ENCODE peak calls at places on chromosomes 12 and 14, in four cellular contexts. F is WTC11, H is HepG2, K is K562. Q is an unnamed sample.

GRCh38 chr12:111197545-111197944 is 171.3 kb downstream of the PHETA1 start:
- DNase-seq in F (no peak), K (peak), H (no peak), Q (peak)

GRCh38 chr14:90717916-90718315 is 98.3 kb downstream of the TTC7B start:
- DNase-seq in K (no peak), H (no peak), F (no peak), Q (no peak)

GRCh38 chr12:105102673-105103072 is 4.9 kb upstream of the WASHC4 start:
- DNase-seq in F (no peak), K (no peak), H (no peak), Q (no peak)

GRCh38 chr14:32075636-32076277 is 1.3 kb upstream of the ARHGAP5 start:
- DNase-seq in F (peak), H (peak), K (no peak), Q (peak)

GRCh38 chr12:88251798-88252197 is 109.7 kb downstream of the TMTC3 start:
- DNase-seq in K (no peak), H (no peak), F (no peak), Q (no peak)

GRCh38 chr14:57898837-57899572 is 33.1 kb upstream of the SLC35F4 start:
- DNase-seq in F (no peak), H (no peak), K (no peak), Q (no peak)

GRCh38 chr14:103404032-103404918 is 19.1 kb downstream of the MARK3 start:
- DNase-seq in K (no peak), F (no peak), H (no peak), Q (no peak)

GRCh38 chr12:71958993-71959588 is 20.4 kb downstream of the TPH2 start:
- DNase-seq in K (no peak), F (no peak), H (no peak), Q (no peak)

GRCh38 chr12:98470469-98471082 is 44.8 kb upstream of the TMPO start:
- DNase-seq in K (no peak), F (no peak), H (no peak), Q (no peak)

GRCh38 chr12:47886471-47887240 is 18.1 kb downstream of the VDR start:
- DNase-seq in K (no peak), F (no peak), H (no peak), Q (no peak)

GRCh38 chr14:104063998-104064397 is 21.5 kb upstream of the ASPG start:
- DNase-seq in F (no peak), K (no peak), H (no peak), Q (no peak)

GRCh38 chr12:11807453-11807852 is 158.0 kb downstream of the ETV6 start:
- DNase-seq in H (no peak), F (no peak), K (no peak), Q (no peak)

GRCh38 chr12:1398673-1399072 is 195.7 kb downstream of the FBXL14 start:
- DNase-seq in F (no peak), H (no peak), K (no peak), Q (no peak)

GRCh38 chr12:131856366-131857097 is 28.3 kb downstream of the MMP17 start:
- DNase-seq in H (no peak), F (no peak), K (no peak), Q (no peak)

GRCh38 chr14:53851394-53852056 is 105.1 kb downstream of the BMP4 start:
- DNase-seq in K (no peak), F (no peak), H (peak), Q (no peak)

GRCh38 chr12:77995436-77996167 is 164.9 kb downstream of the NAV3 start:
- DNase-seq in F (no peak), K (no peak), H (no peak), Q (no peak)

GRCh38 chr12:109567296-109567695 is 6.0 kb downstream of the MMAB start:
- DNase-seq in K (no peak), F (no peak), H (no peak), Q (no peak)

GRCh38 chr12:110883251-110883650 is 36.5 kb downstream of the CCDC63 start:
- DNase-seq in H (no peak), K (no peak), F (no peak), Q (no peak)

GRCh38 chr12:34249271-34249670 is 227.0 kb downstream of the ALG10 start:
- DNase-seq in F (no peak), H (no peak), K (no peak), Q (no peak)

GRCh38 chr12:92049403-92049802 is 96.2 kb downstream of the BTG1 start:
- DNase-seq in K (no peak), F (no peak), H (no peak), Q (no peak)

GRCh38 chr14:60563113-60563512 is 54.2 kb downstream of the SIX6 start:
- DNase-seq in H (no peak), K (no peak), F (no peak), Q (no peak)

GRCh38 chr12:47807338-47807737 is 12.4 kb downstream of the HDAC7 start:
- DNase-seq in H (no peak), F (no peak), K (no peak), Q (no peak)

GRCh38 chr12:15474766-15475165 is 152.5 kb downstream of the PTPRO start:
- DNase-seq in F (no peak), K (no peak), H (no peak), Q (no peak)

GRCh38 chr14:23307687-23308644 is 1.3 kb downstream of the BCL2L2 start:
- DNase-seq in K (no peak), F (no peak), H (no peak), Q (peak)

GRCh38 chr14:44988694-44989093 is 26.7 kb downstream of the TOGARAM1 start:
- DNase-seq in F (no peak), H (no peak), K (no peak), Q (no peak)

GRCh38 chr14:80388980-80389711 is 177.8 kb upstream of the DIO2 start:
- DNase-seq in F (no peak), H (no peak), K (no peak), Q (peak)

DNA sequence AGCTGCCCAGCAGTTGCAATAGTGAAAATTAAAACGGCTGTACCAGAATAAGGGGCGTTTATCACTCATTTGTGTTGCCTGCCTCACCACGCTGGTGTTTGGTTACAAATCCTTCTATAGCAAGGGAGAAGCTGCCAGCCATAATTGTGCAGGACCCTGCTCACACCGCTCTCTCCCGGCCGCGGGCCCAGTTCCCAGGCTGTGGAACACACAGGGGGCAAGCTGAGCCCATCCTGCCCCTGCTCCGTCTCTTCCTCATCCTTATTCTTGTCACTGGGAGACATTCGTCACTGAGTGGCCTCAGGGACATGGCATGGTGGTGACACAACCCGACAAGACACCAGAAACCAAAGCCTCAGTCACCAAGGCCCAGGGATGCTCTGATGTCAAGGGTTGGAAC is 116.4 kb upstream of the FKBP4 start:
- DNase-seq in H (no peak), K (no peak), F (no peak), Q (no peak)
- TF ChIP-seq HMGXB4 in H (no peak), K (no peak), F (no peak), Q (no peak)

GRCh38 chr12:32273712-32274111 is 125.6 kb upstream of the FGD4 start:
- DNase-seq in H (no peak), K (peak), F (peak), Q (no peak)
- TF ChIP-seq HMGXB4 in H (no peak), K (no peak), F (no peak), Q (no peak)

DNA sequence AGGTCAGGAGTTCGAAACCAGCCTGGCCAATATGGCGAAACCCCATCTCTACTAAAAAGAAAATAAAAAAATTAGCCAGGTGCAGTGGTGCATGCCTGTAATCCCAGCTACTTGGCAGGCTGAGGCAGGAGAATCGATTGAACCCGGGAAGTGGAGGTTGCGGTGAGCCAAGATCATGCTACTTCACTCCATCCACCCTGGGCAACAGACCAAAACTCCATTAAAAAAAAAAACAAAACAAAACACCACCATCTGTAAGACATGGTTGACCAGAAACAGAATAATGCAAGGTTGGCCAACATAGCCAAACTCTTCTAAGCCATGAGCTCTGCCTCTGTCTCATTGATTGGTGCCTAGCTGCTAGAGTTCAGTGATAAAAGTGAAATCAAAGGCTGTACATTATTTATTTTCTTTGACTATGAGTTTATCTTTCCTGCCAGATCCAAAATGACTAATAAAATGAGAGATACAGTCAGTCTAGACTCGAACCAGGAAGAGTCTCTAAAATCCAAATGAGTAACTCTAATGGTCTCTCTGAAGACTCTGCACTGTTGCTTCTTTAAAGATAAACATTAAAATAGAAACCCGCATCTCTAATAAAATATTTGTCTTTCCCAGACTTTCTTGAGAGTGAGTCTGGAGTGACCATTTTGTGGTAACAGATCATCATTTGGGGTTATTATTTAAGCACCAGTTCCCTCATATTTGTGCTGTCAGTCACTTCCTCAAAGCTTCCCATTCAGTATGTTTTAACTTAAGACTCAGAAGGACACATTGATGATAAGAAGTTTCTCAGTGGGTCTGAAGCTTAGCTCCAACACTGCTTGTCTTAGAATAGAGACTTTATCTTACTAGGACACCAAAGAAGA is 404.6 kb downstream of the DAD1 start:
- DNase-seq in F (no peak), H (no peak), K (no peak), Q (no peak)
- TF ChIP-seq HMGXB4 in F (no peak), H (no peak), K (no peak), Q (no peak)

GRCh38 chr12:117367006-117367638 is 5.7 kb upstream of the NOS1 start:
- DNase-seq in K (peak), H (peak), F (peak), Q (peak)
- TF ChIP-seq HMGXB4 in K (no peak), H (no peak), F (no peak), Q (no peak)

DNA sequence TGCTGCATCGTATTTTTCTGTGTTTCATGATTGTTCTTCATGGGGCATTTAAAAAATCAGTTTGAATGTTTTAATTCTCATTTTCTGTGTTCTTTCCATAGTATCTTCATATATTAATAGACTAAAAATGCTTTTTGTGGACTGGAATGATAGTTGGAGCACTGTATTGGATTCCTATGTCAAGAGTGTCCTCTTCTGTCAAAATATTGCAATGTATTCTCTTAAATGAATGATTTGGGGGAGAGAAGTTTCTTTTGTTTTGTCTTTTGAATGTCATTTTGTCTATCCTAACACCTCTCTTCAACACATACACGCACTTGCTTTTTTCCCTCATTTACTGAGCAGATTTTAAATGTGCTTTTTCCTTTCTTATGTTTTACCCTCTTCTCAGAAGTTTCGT is 4.7 kb upstream of the EIF2S3B start:
- DNase-seq in F (no peak), K (no peak), H (no peak), Q (peak)
- TF ChIP-seq HMGXB4 in F (no peak), K (no peak), H (no peak), Q (no peak)

Q was measured in A549.